ENCODE peak calls at places on chromosomes 12 and 14, in nine cellular contexts. U is hippocampal formation, G is EL, C is fibroblast of the conjunctiva, A is heart left ventricle, T is midbrain, F is stromal cell of bone marrow, H is amygdala, E is lung. S is an unnamed sample.

GRCh38 chr12:57127101-57127709 is 1.1 kb upstream of the LRP1 start:
- DNase-seq in C (no peak), E (peak), A (peak), T (peak), U (peak), G (peak), H (peak), F (no peak), S (peak)

GRCh38 chr12:109459247-109459646 is 17.9 kb downstream of the KCTD10 start:
- DNase-seq in G (no peak), U (no peak), H (no peak), A (no peak), C (no peak), E (no peak), F (no peak), T (no peak), S (no peak)

GRCh38 chr12:124902916-124903315 is 11.5 kb downstream of the UBC start:
- DNase-seq in C (no peak), T (no peak), H (no peak), F (no peak), E (no peak), G (no peak), U (no peak), A (no peak), S (no peak)

GRCh38 chr14:101410126-101410525 is 151.2 kb upstream of the DIO3 start:
- DNase-seq in G (no peak), U (no peak), C (no peak), E (no peak), T (no peak), A (no peak), F (no peak), H (no peak), S (no peak)

GRCh38 chr14:80419339-80419738 is 208.0 kb upstream of the DIO2 start:
- DNase-seq in F (no peak), E (no peak), A (no peak), C (no peak), G (no peak), U (no peak), H (no peak), T (no peak), S (peak)

GRCh38 chr14:74346341-74346740 is 1.9 kb upstream of the VRTN start:
- DNase-seq in F (no peak), T (no peak), E (no peak), A (no peak), U (no peak), H (no peak), C (no peak), G (no peak), S (no peak)

GRCh38 chr12:129961111-129961510 is 57.3 kb upstream of the TMEM132D start:
- DNase-seq in T (no peak), U (no peak), C (no peak), E (no peak), A (no peak), H (no peak), F (no peak), G (no peak), S (no peak)

GRCh38 chr14:50560929-50561280 is 960 bp downstream of the ATL1 start:
- DNase-seq in E (peak), A (peak), T (peak), C (peak), U (peak), H (peak), F (peak), G (peak), S (peak)

GRCh38 chr14:91286530-91286937 is 42.0 kb upstream of the GPR68 start:
- DNase-seq in G (peak), U (peak), F (peak), C (peak), T (peak), E (peak), H (no peak), A (peak), S (peak)

GRCh38 chr14:77965919-77966435 is 166.1 kb downstream of the ADCK1 start:
- DNase-seq in G (peak), T (peak), U (peak), H (peak), C (no peak), A (no peak), E (no peak), F (no peak), S (no peak)

GRCh38 chr12:26869908-26870459 is 37.0 kb upstream of the ITPR2 start:
- DNase-seq in T (no peak), E (no peak), G (no peak), U (no peak), C (no peak), F (no peak), H (no peak), A (no peak), S (no peak)

GRCh38 chr12:55642275-55643068 is 5.8 kb downstream of the OR10P1 start:
- DNase-seq in U (no peak), A (no peak), H (no peak), T (peak), E (no peak), C (no peak), G (no peak), F (no peak), S (no peak)

GRCh38 chr12:123075092-123075491 is 75.8 kb downstream of the PITPNM2 start:
- DNase-seq in U (no peak), A (no peak), F (no peak), G (no peak), H (no peak), C (no peak), E (no peak), T (no peak), S (no peak)

S was measured in cerebellar cortex.